ENCODE peak calls at places on chromosomes 6 and 20, in four cellular contexts. P, F, B and I are unnamed samples.

GRCh38 chr20:46151936-46152335 is 33.8 kb downstream of the CD40 start:
- DNase-seq in P (no peak), F (no peak), B (no peak), I (no peak)

GRCh38 chr6:44219053-44219814 is 2.5 kb downstream of the MYMX start:
- DNase-seq in P (peak; percentile 89), F (peak; percentile 92), B (peak; percentile 87), I (peak; percentile 89)

GRCh38 chr6:16823700-16824352 is 62.6 kb upstream of the ATXN1 start:
- DNase-seq in P (no peak), F (no peak), B (no peak), I (no peak)

GRCh38 chr6:140561701-140562100 is 1187.3 kb upstream of the CITED2 start:
- DNase-seq in P (no peak), F (no peak), B (no peak), I (no peak)

GRCh38 chr6:149026530-149026942 is 279.7 kb downstream of the UST start:
- DNase-seq in P (no peak), F (no peak), B (peak; percentile 23), I (no peak)

GRCh38 chr6:80530096-80530495 is 423.6 kb downstream of the BCKDHB start:
- DNase-seq in P (no peak), F (no peak), B (no peak), I (no peak)

GRCh38 chr6:163176097-163176496 is 238.4 kb upstream of the QKI start:
- DNase-seq in P (no peak), F (no peak), B (no peak), I (no peak)

GRCh38 chr20:20547221-20547875 is 165.1 kb downstream of the RALGAPA2 start:
- DNase-seq in P (no peak), F (no peak), B (no peak), I (no peak)

GRCh38 chr6:77180367-77180766 is 282.9 kb downstream of the HTR1B start:
- DNase-seq in P (no peak), F (no peak), B (no peak), I (no peak)

GRCh38 chr6:102051720-102052119 is 658.2 kb downstream of the GRIK2 start:
- DNase-seq in P (no peak), F (no peak), B (no peak), I (no peak)

GRCh38 chr6:21264288-21264818 is 329.2 kb upstream of the SOX4 start:
- DNase-seq in P (no peak), F (no peak), B (no peak), I (no peak)

GRCh38 chr6:47633141-47633540 is 65.2 kb upstream of the ADGRF4 start:
- DNase-seq in P (no peak), F (no peak), B (no peak), I (no peak)

GRCh38 chr6:69632932-69633331 is 163.9 kb downstream of the LMBRD1 start:
- DNase-seq in P (no peak), F (no peak), B (no peak), I (no peak)

GRCh38 chr6:66814156-66814555 is 1107.1 kb upstream of the EYS start:
- DNase-seq in P (no peak), F (no peak), B (no peak), I (no peak)

GRCh38 chr20:39795401-39796272 is 833.5 kb downstream of the DHX35 start:
- DNase-seq in P (no peak), F (no peak), B (no peak), I (no peak)

GRCh38 chr20:55667955-55668354 is 337.4 kb downstream of the CBLN4 start:
- DNase-seq in P (no peak), F (no peak), B (no peak), I (no peak)

GRCh38 chr6:21588812-21589811 is 4.4 kb upstream of the SOX4 start:
- DNase-seq in P (peak; percentile 88), F (peak; percentile 87), B (peak; percentile 91), I (peak; percentile 91)

GRCh38 chr20:30484009-30484748 is 773.3 kb upstream of the DEFB115 start:
- DNase-seq in P (no peak), F (no peak), B (no peak), I (no peak)

GRCh38 chr20:18364768-18365167 is 76.4 kb downstream of the ZNF133 start:
- DNase-seq in P (no peak), F (no peak), B (no peak), I (no peak)

GRCh38 chr6:106473807-106474206 is 113.3 kb downstream of the CRYBG1 start:
- DNase-seq in P (no peak), F (no peak), B (peak; percentile 12), I (no peak)

GRCh38 chr6:46191961-46192360 is 21.2 kb upstream of the ENPP5 start:
- DNase-seq in P (no peak), F (no peak), B (no peak), I (no peak)

GRCh38 chr6:109490708-109491107 is 7.7 kb upstream of the ZBTB24 start:
- DNase-seq in P (no peak), F (no peak), B (no peak), I (no peak)

GRCh38 chr6:31400467-31401289 is 2.7 kb upstream of the MICA start:
- DNase-seq in P (peak; percentile 86), F (peak; percentile 86), B (peak; percentile 54), I (peak; percentile 92)

GRCh38 chr6:20605581-20605980 is 71.3 kb downstream of the CDKAL1 start:
- DNase-seq in P (no peak), F (no peak), B (no peak), I (no peak)

GRCh38 chr6:121733216-121733615 is 297.8 kb downstream of the GJA1 start:
- DNase-seq in P (no peak), F (no peak), B (peak; percentile 31), I (no peak)

GRCh38 chr6:28215425-28215824 is 9.7 kb upstream of the ZSCAN9 start:
- DNase-seq in P (no peak), F (no peak), B (no peak), I (no peak)

GRCh38 chr6:28209753-28210535 is 15.1 kb upstream of the ZSCAN9 start:
- DNase-seq in P (no peak), F (no peak), B (no peak), I (no peak)

GRCh38 chr6:28211840-28212509 is 13.1 kb upstream of the ZSCAN9 start:
- DNase-seq in P (no peak), F (no peak), B (no peak), I (no peak)

GRCh38 chr6:28212510-28213212 is 12.4 kb upstream of the ZSCAN9 start:
- DNase-seq in P (no peak), F (no peak), B (peak; percentile 90), I (no peak)

DNA sequence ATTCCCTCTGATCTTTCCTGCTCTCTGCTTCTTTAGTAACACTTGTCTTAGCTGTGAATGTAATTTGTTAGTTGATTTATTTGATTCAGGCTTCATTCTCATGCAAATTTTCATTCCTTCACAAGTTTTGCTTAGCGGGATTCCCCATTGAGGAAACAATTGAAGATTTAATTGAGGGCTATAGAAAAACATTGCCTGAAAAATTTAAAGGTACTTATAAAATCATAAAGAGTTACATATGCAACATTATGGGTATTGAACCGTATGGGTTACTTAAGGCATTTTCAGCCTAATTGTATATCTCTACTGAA is 11.9 kb upstream of the ZSCAN9 start:
- DNase-seq in P (no peak), F (no peak), B (no peak), I (no peak)
- H3K4me3 ChIP-seq in P (no peak overlapping the region), F (no peak overlapping the region), B (no peak overlapping the region), I (peak overlapping the region; percentile 47)

DNA sequence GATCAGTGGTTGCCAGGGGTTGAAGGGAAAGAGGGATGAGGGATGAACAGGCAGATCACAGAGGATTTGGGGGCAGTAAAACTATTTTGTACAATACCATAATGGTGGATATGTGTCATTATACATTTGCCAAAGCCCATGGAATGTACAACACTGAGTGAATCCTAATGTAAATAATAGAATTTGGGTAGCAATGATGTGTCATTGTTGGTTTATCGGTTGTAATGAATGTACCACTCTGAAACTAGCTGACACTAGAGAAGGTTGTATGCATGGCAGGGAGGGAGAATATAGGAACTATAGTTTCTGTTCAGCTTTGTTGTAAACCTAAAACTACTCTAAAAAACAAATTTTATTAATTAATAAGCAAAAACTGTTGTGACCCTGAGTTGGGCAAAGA is 17.8 kb upstream of the ASF1A start:
- DNase-seq in P (no peak), F (no peak), B (no peak), I (no peak)
- H3K4me3 ChIP-seq in P (no peak overlapping the region), F (no peak overlapping the region), B (no peak overlapping the region), I (no peak overlapping the region)

GRCh38 chr20:24732076-24732475 is 217.0 kb upstream of the CST7 start:
- DNase-seq in P (no peak), F (no peak), B (no peak), I (no peak)
- H3K4me3 ChIP-seq in P (no peak overlapping the region), F (no peak overlapping the region), B (no peak overlapping the region), I (no peak overlapping the region)

DNA sequence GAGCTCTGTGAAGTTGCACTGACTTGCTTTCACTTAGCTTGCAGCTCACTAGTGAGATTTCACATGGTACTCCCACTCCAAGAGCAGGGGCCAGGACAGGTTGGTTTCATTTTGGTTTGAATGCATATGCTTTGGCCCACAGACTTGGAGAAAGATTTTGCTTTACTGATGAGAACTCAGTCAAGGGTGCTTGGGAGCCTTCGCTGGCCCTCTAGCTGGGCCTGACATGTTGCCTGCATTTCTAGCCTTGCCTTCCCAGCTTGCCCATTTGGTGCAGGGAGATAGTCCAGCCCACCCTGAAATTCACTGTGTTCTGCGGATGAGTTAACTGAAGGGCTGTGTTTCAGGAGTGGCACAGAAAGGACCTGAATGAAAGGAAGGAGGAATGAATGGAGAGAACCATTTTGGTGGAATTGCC is 1.9 kb downstream of the SGK1 start:
- DNase-seq in P (no peak), F (no peak), B (no peak), I (no peak)
- H3K4me3 ChIP-seq in P (peak overlapping the region; percentile 24), F (peak overlapping the region; percentile 66), B (no peak overlapping the region), I (no peak overlapping the region)

DNA sequence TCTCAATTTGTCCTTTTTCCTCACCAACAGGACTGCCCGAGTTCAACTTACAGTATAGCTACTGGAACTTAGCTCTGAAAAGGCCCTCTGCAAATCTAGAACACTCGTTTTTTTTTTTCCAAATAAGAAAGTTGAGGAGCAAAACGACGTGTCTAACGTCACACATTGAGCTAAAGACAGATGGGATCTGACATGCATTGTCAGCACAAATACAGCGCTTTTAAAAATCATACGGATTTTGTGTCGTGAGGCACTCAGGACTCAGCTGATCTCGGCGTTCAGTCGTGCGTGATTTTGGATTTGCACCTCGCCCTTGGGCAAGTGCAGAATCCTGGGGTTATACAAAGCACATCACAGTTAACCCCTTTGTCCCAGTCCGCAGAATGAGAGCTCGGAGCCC is 94.7 kb upstream of the ZNF322 start:
- DNase-seq in P (no peak), F (no peak), B (no peak), I (no peak)
- H3K4me3 ChIP-seq in P (no peak overlapping the region), F (no peak overlapping the region), B (no peak overlapping the region), I (no peak overlapping the region)